ENCODE peak calls at places on chromosomes 11 and 22, in four cellular contexts. N is activated CD8-positive, alpha-beta T cell treated with anti-CD3 and anti-CD28 coated beads for 36 hours; E is WERI-Rb-1; K is cardiac muscle cell. T is an unnamed sample.

GRCh38 chr11:76832365-76832764 is 28.4 kb upstream of the ACER3 start:
- DNase-seq in E (no peak), N (no peak), K (no peak), T (no peak)

GRCh38 chr11:40417627-40418026 is 1041.8 kb downstream of the LRRC4C start:
- DNase-seq in K (no peak), E (no peak), N (no peak), T (no peak)

GRCh38 chr11:124167852-124168251 is 15.3 kb upstream of the OR10D3 start:
- DNase-seq in N (no peak), E (peak), K (no peak), T (no peak)

GRCh38 chr22:22523494-22523893 is 3.4 kb upstream of the ZNF280A start:
- DNase-seq in E (no peak), K (no peak), N (no peak), T (no peak)

GRCh38 chr11:47328449-47329390 is 23.8 kb downstream of the MYBPC3 start:
- DNase-seq in N (no peak), K (no peak), E (no peak), T (peak)

GRCh38 chr11:72864692-72865655 is 50.8 kb downstream of the ATG16L2 start:
- DNase-seq in K (no peak), N (no peak), E (no peak), T (no peak)

GRCh38 chr11:119352857-119353260 is 6.4 kb upstream of the MFRP start:
- DNase-seq in N (no peak), K (peak), E (peak), T (no peak)

GRCh38 chr11:72705442-72706365 is 31.5 kb upstream of the PDE2A start:
- DNase-seq in N (no peak), K (no peak), E (peak), T (no peak)

GRCh38 chr22:43262990-43263644 is 76.2 kb upstream of the TTLL12 start:
- DNase-seq in E (no peak), N (peak), K (no peak), T (peak)

GRCh38 chr11:32121012-32121411 is 30.1 kb downstream of the RCN1 start:
- DNase-seq in K (no peak), N (peak), E (no peak), T (no peak)

GRCh38 chr11:31804439-31805036 is 6.6 kb downstream of the PAX6 start:
- DNase-seq in E (no peak), N (no peak), K (no peak), T (peak)

GRCh38 chr22:39013923-39014722 is at the start of gene APOBEC3C:
- DNase-seq in N (peak), K (peak), E (peak), T (peak)

GRCh38 chr22:39016592-39016991 is 2.5 kb downstream of the APOBEC3C start:
- DNase-seq in K (no peak), E (no peak), N (no peak), T (no peak)

GRCh38 chr22:39007177-39007576 is 6.9 kb upstream of the APOBEC3C start:
- DNase-seq in E (no peak), K (no peak), N (no peak), T (no peak)

GRCh38 chr22:39012525-39013516 is 1.2 kb upstream of the APOBEC3C start:
- DNase-seq in E (no peak), K (no peak), N (no peak), T (no peak)

GRCh38 chr22:39010946-39011625 is 3.0 kb upstream of the APOBEC3C start:
- DNase-seq in E (no peak), N (no peak), K (no peak), T (no peak)
- TF ChIP-seq CTCF in E (no peak), N (no peak), K (no peak), T (no peak)

GRCh38 chr11:67345949-67346819 is 7.2 kb downstream of the POLD4 start:
- DNase-seq in N (peak), E (peak), K (peak), T (no peak)
- TF ChIP-seq CTCF in N (peak), E (peak), K (peak), T (peak)

GRCh38 chr11:86453290-86454030 is 78.8 kb downstream of the CCDC81 start:
- DNase-seq in N (no peak), E (no peak), K (no peak), T (no peak)
- TF ChIP-seq CTCF in N (no peak), E (peak), K (no peak), T (peak)

DNA sequence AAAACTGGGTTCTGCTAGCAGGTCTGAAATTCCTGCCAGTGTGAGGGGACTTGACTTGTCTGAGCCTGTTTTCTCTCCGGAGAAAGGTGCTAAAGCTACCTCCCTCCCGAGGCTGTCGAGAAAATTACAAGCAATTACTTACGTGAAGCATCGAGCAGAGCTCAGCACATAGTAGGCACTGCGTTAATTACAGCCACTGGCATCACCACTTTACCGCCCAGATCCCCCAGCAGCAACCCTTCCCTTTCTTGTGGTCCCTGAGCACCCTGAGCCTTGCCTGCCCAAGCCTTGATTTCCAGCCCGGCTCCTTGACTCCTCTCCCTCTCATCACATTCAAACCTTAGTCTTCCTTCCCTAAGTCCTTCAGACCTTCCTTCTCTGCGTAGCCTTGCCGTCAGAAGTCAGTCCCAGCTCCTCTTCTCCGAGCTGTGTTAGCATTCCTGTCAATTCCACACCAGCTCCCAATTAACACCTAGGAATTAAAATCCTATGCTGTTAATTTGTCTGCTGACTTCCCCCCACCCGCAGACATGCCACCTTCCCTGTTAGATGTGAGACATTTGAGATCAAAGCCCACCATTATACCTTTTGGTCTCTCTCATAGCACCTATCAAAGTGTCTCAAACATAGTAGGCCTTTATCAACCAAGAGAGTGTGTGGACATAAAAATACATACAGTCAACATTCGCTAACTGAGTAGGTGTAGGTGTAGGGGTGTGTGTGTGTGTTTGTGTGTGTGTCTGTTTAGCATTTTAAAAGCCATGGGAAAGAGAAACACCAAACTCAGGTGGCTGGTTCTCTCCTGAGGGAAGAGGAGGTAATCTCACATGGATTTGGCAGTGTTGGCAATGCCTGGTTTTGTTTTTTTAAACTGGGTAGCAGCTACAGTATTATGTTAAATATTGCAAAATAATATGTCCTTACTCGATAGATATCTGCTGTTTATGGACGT is 2.8 kb upstream of the KCNJ5 start:
- DNase-seq in N (no peak), E (peak), K (no peak), T (no peak)
- TF ChIP-seq CTCF in N (no peak), E (peak), K (no peak), T (no peak)

DNA sequence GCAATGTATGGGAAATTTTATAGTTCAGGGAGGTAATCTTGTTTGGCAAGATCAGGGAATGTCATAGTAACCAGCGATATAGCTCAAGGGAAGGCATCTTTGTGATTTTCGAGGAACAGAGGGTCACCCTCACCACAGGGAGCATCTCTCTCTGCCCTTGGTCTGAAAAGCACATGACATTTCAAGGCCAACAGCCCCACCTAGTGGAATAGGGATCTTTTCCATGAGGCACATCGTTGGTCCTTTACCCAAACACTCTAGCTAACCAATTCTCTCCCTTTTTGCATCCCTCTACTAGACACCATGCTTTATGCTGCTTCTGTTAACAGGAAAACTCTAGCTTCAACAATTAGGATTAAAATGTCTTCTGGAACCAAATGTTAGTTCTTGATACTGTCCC is 179.0 kb downstream of the GRM5 start:
- DNase-seq in E (peak), N (peak), K (peak), T (peak)
- TF ChIP-seq CTCF in E (peak), N (no peak), K (peak), T (peak)

DNA sequence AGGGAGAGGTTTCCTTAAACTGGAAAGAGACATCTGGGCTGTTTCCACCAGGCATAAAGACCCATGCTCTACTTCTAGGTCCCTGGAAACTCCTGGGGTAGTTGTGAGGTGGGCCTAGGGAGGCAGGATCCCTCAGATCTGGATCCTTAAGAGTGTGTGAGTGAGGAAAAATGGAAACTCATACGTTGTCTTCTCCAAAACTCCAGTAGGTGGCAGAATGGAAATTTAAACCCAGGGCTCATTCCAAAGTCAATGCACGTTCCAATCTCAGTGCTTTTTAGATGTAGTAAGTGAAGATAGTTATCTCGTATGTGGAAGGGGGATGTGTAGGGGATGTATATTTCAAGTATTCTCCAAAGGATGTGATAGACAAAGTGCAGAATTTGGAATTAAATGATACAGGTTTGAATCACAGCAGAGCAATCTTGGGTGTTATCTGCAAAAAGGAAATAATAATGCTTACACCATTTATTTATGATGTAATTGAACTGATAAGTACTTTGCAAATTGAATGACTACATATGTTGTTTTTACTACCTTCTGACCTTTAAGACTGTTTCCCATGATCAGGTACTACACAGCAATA is 13.1 kb upstream of the MMP1 start:
- DNase-seq in K (peak), E (no peak), N (no peak), T (no peak)
- TF ChIP-seq CTCF in K (peak), E (peak), N (no peak), T (peak)